ENCODE peak calls at places on chromosomes 12 and 14, in six cellular contexts. P is omental fat pad; E is T-helper 1 cell; N is COR-L47; D is NB4; U is central memory CD8-positive, alpha-beta T cell. B is an unnamed sample.

GRCh38 chr14:68111733-68112270 is 292.2 kb downstream of the RAD51B start:
- DNase-seq in P (no peak), D (no peak), E (no peak), N (peak), U (no peak), B (no peak)

GRCh38 chr14:88044129-88044727 is 39.3 kb downstream of the GPR65 start:
- DNase-seq in N (no peak), U (no peak), E (no peak), P (no peak), D (no peak), B (no peak)

GRCh38 chr14:60723218-60724079 is 702 bp downstream of the SIX4 start:
- DNase-seq in N (peak), P (no peak), E (no peak), D (peak), U (no peak), B (no peak)

GRCh38 chr14:54881235-54881760 is 21.3 kb downstream of the GCH1 start:
- DNase-seq in D (no peak), E (peak), U (no peak), N (no peak), P (no peak), B (peak)

GRCh38 chr14:104694991-104695659 is 5.7 kb downstream of the INF2 start:
- DNase-seq in D (peak), U (no peak), N (peak), E (no peak), P (no peak), B (no peak)

GRCh38 chr12:30792648-30793499 is 38.1 kb upstream of the CAPRIN2 start:
- DNase-seq in E (no peak), D (no peak), N (no peak), U (no peak), P (no peak), B (no peak)

GRCh38 chr14:38357557-38357956 is 101.7 kb upstream of the CLEC14A start:
- DNase-seq in U (no peak), E (no peak), N (no peak), P (no peak), D (no peak), B (no peak)

GRCh38 chr14:34460841-34461240 is 1.2 kb downstream of the SPTSSA start:
- DNase-seq in E (no peak), P (no peak), N (no peak), U (no peak), D (no peak), B (no peak)

GRCh38 chr12:6241495-6241894 is 41.3 kb downstream of the CD9 start:
- DNase-seq in D (no peak), N (no peak), E (no peak), P (no peak), U (no peak), B (no peak)

GRCh38 chr14:87430810-87431209 is 562.2 kb downstream of the GALC start:
- DNase-seq in U (no peak), E (no peak), P (no peak), D (no peak), N (no peak), B (no peak)

GRCh38 chr14:43464968-43465367 is 1042.1 kb downstream of the FSCB start:
- DNase-seq in E (no peak), N (no peak), P (no peak), U (no peak), D (no peak), B (no peak)

GRCh38 chr12:93050026-93050747 is 121.1 kb upstream of the EEA1 start:
- DNase-seq in E (no peak), U (no peak), D (no peak), P (no peak), N (no peak), B (no peak)

GRCh38 chr12:6841139-6841515 is 402 bp downstream of the GNB3 start:
- DNase-seq in P (no peak), E (no peak), D (no peak), N (no peak), U (no peak), B (no peak)

GRCh38 chr12:56836800-56837663 is 73.9 kb downstream of the HSD17B6 start:
- DNase-seq in P (no peak), E (peak), U (no peak), N (no peak), D (peak), B (peak)

GRCh38 chr12:125096894-125097293 is 31.7 kb downstream of the AACS start:
- DNase-seq in E (no peak), D (no peak), U (no peak), P (no peak), N (no peak), B (no peak)

GRCh38 chr12:54390176-54390667 is 5.7 kb upstream of the ZNF385A start:
- DNase-seq in P (no peak), E (no peak), U (no peak), D (peak), N (no peak), B (no peak)

GRCh38 chr12:108950991-108951739 is 69.7 kb downstream of the SVOP start:
- DNase-seq in U (peak), D (peak), E (peak), P (peak), N (peak), B (peak)

B was measured in MV-4-11.